ENCODE peak calls at places on chromosomes 2 and 18, in seven cellular contexts. C is activated effector memory CD4-positive, alpha-beta T cell treated with Interleukin-2 at 50 U/mL for 16 hours; T is stimulated activated CD4-positive, alpha-beta T cell treated with anti-CD3 and anti-CD28 coated beads, Interleukin-15, amount 100 ng/mL, for 1 hour; M is CD4-positive, alpha-beta T cell; L is hepatocyte; R is activated gamma-delta T cell treated with anti-CD3 and anti-CD28 coated beads, Interleukin-2, amount 50 U/mL, for 16 hours; W is H9. N is an unnamed sample.
A peak's percentile ranks its signal among the peaks of the same experiment; 100 is the strongest.

GRCh38 chr2:24878341-24878740 is 41.7 kb downstream of the ADCY3 start:
- DNase-seq in C (no peak), T (no peak), M (no peak), L (no peak), R (no peak), W (no peak), N (no peak)

GRCh38 chr2:96241901-96242611 is 23.7 kb downstream of the TMEM127 start:
- DNase-seq in C (peak; percentile 33), T (no peak), M (peak; percentile 40), L (no peak), R (peak; percentile 6), W (no peak), N (no peak)

GRCh38 chr2:105610444-105611327 is 134.0 kb upstream of the NCK2 start:
- DNase-seq in C (no peak), T (no peak), M (no peak), L (no peak), R (no peak), W (no peak), N (no peak)

GRCh38 chr2:48480526-48480925 is 49.4 kb upstream of the STON1 start:
- DNase-seq in C (no peak), T (no peak), M (no peak), L (no peak), R (no peak), W (no peak), N (no peak)

GRCh38 chr18:332721-333513 is 65.1 kb upstream of the THOC1 start:
- DNase-seq in C (no peak), T (no peak), M (no peak), L (no peak), R (no peak), W (no peak), N (peak; percentile 48)

GRCh38 chr2:11748861-11749645 is 2.6 kb downstream of the LPIN1 start:
- DNase-seq in C (no peak), T (no peak), M (no peak), L (no peak), R (no peak), W (no peak), N (no peak)

GRCh38 chr2:164538250-164538866 is 82.9 kb downstream of the GRB14 start:
- DNase-seq in C (no peak), T (no peak), M (no peak), L (peak; percentile 56), R (no peak), W (no peak), N (no peak)

GRCh38 chr2:30214064-30214463 is 17.3 kb upstream of the LBH start:
- DNase-seq in C (no peak), T (no peak), M (no peak), L (no peak), R (no peak), W (no peak), N (no peak)

GRCh38 chr18:48454146-48454796 is 45.1 kb upstream of the ZBTB7C start:
- DNase-seq in C (no peak), T (no peak), M (no peak), L (no peak), R (no peak), W (no peak), N (no peak)

GRCh38 chr2:5596848-5597247 is 95.3 kb upstream of the SOX11 start:
- DNase-seq in C (no peak), T (no peak), M (no peak), L (no peak), R (no peak), W (no peak), N (no peak)

GRCh38 chr2:166625670-166626069 is 131.6 kb upstream of the SCN7A start:
- DNase-seq in C (no peak), T (no peak), M (no peak), L (no peak), R (no peak), W (no peak), N (no peak)

GRCh38 chr2:189751080-189751658 is 11.4 kb downstream of the OSGEPL1 start:
- DNase-seq in C (no peak), T (no peak), M (no peak), L (peak; percentile 47), R (no peak), W (peak; percentile 32), N (peak; percentile 16)

GRCh38 chr18:11070593-11070992 is 78.8 kb downstream of the PIEZO2 start:
- DNase-seq in C (no peak), T (no peak), M (no peak), L (no peak), R (no peak), W (no peak), N (no peak)

N was measured in heart right ventricle.